ENCODE peak calls at places on chromosomes 16 and 17, in eight cellular contexts. One of them, this sample, is unnamed.

GRCh38 chr16:70018254-70018653 is 67.1 kb downstream of the CLEC18A start:
- DNase-seq in EL: peak
- DNase-seq in activated naive CD8-positive, alpha-beta T cell treated with anti-CD3 and anti-CD28 coated beads, Interleukin-2, amount 50 U/mL, for 24 hours: no peak
- DNase-seq in C1 segment of cervical spinal cord: no peak
- DNase-seq in stomach: no peak
- DNase-seq in cardiac fibroblast: peak
- DNase-seq in GM23248: peak
- DNase-seq in stimulated activated CD8-positive, alpha-beta memory T cell treated with anti-CD3 and anti-CD28 coated beads, Interleukin-12 subunit alpha, Interleukin-12 subunit beta, amount 100 ng/mL, for 4 hours: no peak
- DNase-seq in this sample: peak

GRCh38 chr17:35947156-35947585 is 3.7 kb upstream of the LYZL6 start:
- DNase-seq in stomach: peak
- DNase-seq in cardiac fibroblast: peak
- DNase-seq in EL: peak
- DNase-seq in C1 segment of cervical spinal cord: no peak
- DNase-seq in GM23248: peak
- DNase-seq in activated naive CD8-positive, alpha-beta T cell treated with anti-CD3 and anti-CD28 coated beads, Interleukin-2, amount 50 U/mL, for 24 hours: peak
- DNase-seq in stimulated activated CD8-positive, alpha-beta memory T cell treated with anti-CD3 and anti-CD28 coated beads, Interleukin-12 subunit alpha, Interleukin-12 subunit beta, amount 100 ng/mL, for 4 hours: peak
- DNase-seq in this sample: peak

GRCh38 chr16:77344306-77344705 is 90.5 kb downstream of the ADAMTS18 start:
- DNase-seq in activated naive CD8-positive, alpha-beta T cell treated with anti-CD3 and anti-CD28 coated beads, Interleukin-2, amount 50 U/mL, for 24 hours: no peak
- DNase-seq in GM23248: no peak
- DNase-seq in cardiac fibroblast: no peak
- DNase-seq in C1 segment of cervical spinal cord: no peak
- DNase-seq in stimulated activated CD8-positive, alpha-beta memory T cell treated with anti-CD3 and anti-CD28 coated beads, Interleukin-12 subunit alpha, Interleukin-12 subunit beta, amount 100 ng/mL, for 4 hours: no peak
- DNase-seq in stomach: no peak
- DNase-seq in EL: no peak
- DNase-seq in this sample: no peak

GRCh38 chr17:4536259-4536741 is 18.9 kb downstream of the MYBBP1A start:
- DNase-seq in EL: no peak
- DNase-seq in stomach: no peak
- DNase-seq in GM23248: peak
- DNase-seq in cardiac fibroblast: peak
- DNase-seq in stimulated activated CD8-positive, alpha-beta memory T cell treated with anti-CD3 and anti-CD28 coated beads, Interleukin-12 subunit alpha, Interleukin-12 subunit beta, amount 100 ng/mL, for 4 hours: no peak
- DNase-seq in C1 segment of cervical spinal cord: peak
- DNase-seq in activated naive CD8-positive, alpha-beta T cell treated with anti-CD3 and anti-CD28 coated beads, Interleukin-2, amount 50 U/mL, for 24 hours: no peak
- DNase-seq in this sample: no peak

GRCh38 chr16:57688987-57689771 is 5.4 kb upstream of the DRC7 start:
- DNase-seq in stomach: peak
- DNase-seq in cardiac fibroblast: no peak
- DNase-seq in activated naive CD8-positive, alpha-beta T cell treated with anti-CD3 and anti-CD28 coated beads, Interleukin-2, amount 50 U/mL, for 24 hours: no peak
- DNase-seq in stimulated activated CD8-positive, alpha-beta memory T cell treated with anti-CD3 and anti-CD28 coated beads, Interleukin-12 subunit alpha, Interleukin-12 subunit beta, amount 100 ng/mL, for 4 hours: no peak
- DNase-seq in C1 segment of cervical spinal cord: no peak
- DNase-seq in EL: no peak
- DNase-seq in GM23248: no peak
- DNase-seq in this sample: no peak

GRCh38 chr16:75575976-75576375 is 9.8 kb downstream of the GABARAPL2 start:
- DNase-seq in C1 segment of cervical spinal cord: no peak
- DNase-seq in activated naive CD8-positive, alpha-beta T cell treated with anti-CD3 and anti-CD28 coated beads, Interleukin-2, amount 50 U/mL, for 24 hours: no peak
- DNase-seq in stimulated activated CD8-positive, alpha-beta memory T cell treated with anti-CD3 and anti-CD28 coated beads, Interleukin-12 subunit alpha, Interleukin-12 subunit beta, amount 100 ng/mL, for 4 hours: no peak
- DNase-seq in stomach: no peak
- DNase-seq in GM23248: no peak
- DNase-seq in cardiac fibroblast: no peak
- DNase-seq in EL: no peak
- DNase-seq in this sample: no peak

GRCh38 chr17:42577140-42577531 is 393 bp downstream of the PSMC3IP start:
- DNase-seq in stomach: no peak
- DNase-seq in activated naive CD8-positive, alpha-beta T cell treated with anti-CD3 and anti-CD28 coated beads, Interleukin-2, amount 50 U/mL, for 24 hours: no peak
- DNase-seq in cardiac fibroblast: no peak
- DNase-seq in C1 segment of cervical spinal cord: no peak
- DNase-seq in EL: no peak
- DNase-seq in GM23248: no peak
- DNase-seq in stimulated activated CD8-positive, alpha-beta memory T cell treated with anti-CD3 and anti-CD28 coated beads, Interleukin-12 subunit alpha, Interleukin-12 subunit beta, amount 100 ng/mL, for 4 hours: no peak
- DNase-seq in this sample: no peak

GRCh38 chr16:68408967-68409366 is 39.3 kb downstream of the SMPD3 start:
- DNase-seq in stomach: no peak
- DNase-seq in stimulated activated CD8-positive, alpha-beta memory T cell treated with anti-CD3 and anti-CD28 coated beads, Interleukin-12 subunit alpha, Interleukin-12 subunit beta, amount 100 ng/mL, for 4 hours: no peak
- DNase-seq in activated naive CD8-positive, alpha-beta T cell treated with anti-CD3 and anti-CD28 coated beads, Interleukin-2, amount 50 U/mL, for 24 hours: no peak
- DNase-seq in C1 segment of cervical spinal cord: no peak
- DNase-seq in EL: no peak
- DNase-seq in GM23248: no peak
- DNase-seq in cardiac fibroblast: no peak
- DNase-seq in this sample: no peak

GRCh38 chr16:78097522-78097921 is 1.9 kb upstream of the WWOX start:
- DNase-seq in activated naive CD8-positive, alpha-beta T cell treated with anti-CD3 and anti-CD28 coated beads, Interleukin-2, amount 50 U/mL, for 24 hours: no peak
- DNase-seq in EL: no peak
- DNase-seq in GM23248: no peak
- DNase-seq in C1 segment of cervical spinal cord: no peak
- DNase-seq in cardiac fibroblast: no peak
- DNase-seq in stimulated activated CD8-positive, alpha-beta memory T cell treated with anti-CD3 and anti-CD28 coated beads, Interleukin-12 subunit alpha, Interleukin-12 subunit beta, amount 100 ng/mL, for 4 hours: no peak
- DNase-seq in stomach: no peak
- DNase-seq in this sample: no peak

GRCh38 chr17:75701288-75701687 is 20.0 kb upstream of the ITGB4 start:
- DNase-seq in activated naive CD8-positive, alpha-beta T cell treated with anti-CD3 and anti-CD28 coated beads, Interleukin-2, amount 50 U/mL, for 24 hours: no peak
- DNase-seq in EL: no peak
- DNase-seq in stomach: no peak
- DNase-seq in cardiac fibroblast: no peak
- DNase-seq in stimulated activated CD8-positive, alpha-beta memory T cell treated with anti-CD3 and anti-CD28 coated beads, Interleukin-12 subunit alpha, Interleukin-12 subunit beta, amount 100 ng/mL, for 4 hours: no peak
- DNase-seq in C1 segment of cervical spinal cord: no peak
- DNase-seq in GM23248: no peak
- DNase-seq in this sample: no peak

GRCh38 chr16:53224932-53225533 is 170.2 kb downstream of the CHD9 start:
- DNase-seq in EL: peak
- DNase-seq in cardiac fibroblast: no peak
- DNase-seq in stimulated activated CD8-positive, alpha-beta memory T cell treated with anti-CD3 and anti-CD28 coated beads, Interleukin-12 subunit alpha, Interleukin-12 subunit beta, amount 100 ng/mL, for 4 hours: no peak
- DNase-seq in activated naive CD8-positive, alpha-beta T cell treated with anti-CD3 and anti-CD28 coated beads, Interleukin-2, amount 50 U/mL, for 24 hours: no peak
- DNase-seq in stomach: no peak
- DNase-seq in C1 segment of cervical spinal cord: no peak
- DNase-seq in GM23248: peak
- DNase-seq in this sample: no peak

GRCh38 chr17:57735707-57736106 is 9.4 kb downstream of the CCDC182 start:
- DNase-seq in cardiac fibroblast: no peak
- DNase-seq in GM23248: no peak
- DNase-seq in activated naive CD8-positive, alpha-beta T cell treated with anti-CD3 and anti-CD28 coated beads, Interleukin-2, amount 50 U/mL, for 24 hours: no peak
- DNase-seq in stomach: no peak
- DNase-seq in EL: no peak
- DNase-seq in stimulated activated CD8-positive, alpha-beta memory T cell treated with anti-CD3 and anti-CD28 coated beads, Interleukin-12 subunit alpha, Interleukin-12 subunit beta, amount 100 ng/mL, for 4 hours: no peak
- DNase-seq in C1 segment of cervical spinal cord: no peak
- DNase-seq in this sample: no peak